ENCODE peak calls at places on chromosomes 6 and 20, in nine cellular contexts. R, S, E, Y, J, Z, U, M and L are unnamed samples.

GRCh38 chr6:166313255-166314070 is 5.3 kb upstream of the PRR18 start:
- DNase-seq in S (peak; percentile 76), J (peak; percentile 33), U (peak; percentile 30), Z (no peak), E (peak; percentile 40), R (no peak), M (peak; percentile 71), Y (no peak), L (peak; percentile 28)

GRCh38 chr6:96626749-96627353 is 63.9 kb downstream of the FHL5 start:
- DNase-seq in Y (no peak), M (peak; percentile 45), J (no peak), S (peak; percentile 52), Z (peak; percentile 9), E (peak; percentile 17), R (no peak), U (peak; percentile 54), L (peak; percentile 30)

GRCh38 chr6:159715168-159715567 is 12.1 kb upstream of the WTAP start:
- DNase-seq in J (no peak), Z (no peak), E (no peak), R (no peak), U (no peak), Y (no peak), S (peak; percentile 21), M (no peak), L (no peak)

GRCh38 chr20:18727032-18727508 is 86.5 kb upstream of the SCP2D1 start:
- DNase-seq in S (no peak), M (no peak), Y (no peak), J (no peak), U (no peak), E (peak; percentile 79), Z (no peak), R (no peak), L (no peak)

GRCh38 chr20:31595654-31596411 is 9.3 kb upstream of the ID1 start:
- DNase-seq in Z (peak; percentile 63), J (no peak), R (peak; percentile 87), S (no peak), U (peak; percentile 88), Y (no peak), M (peak; percentile 91), E (no peak), L (peak; percentile 93)

GRCh38 chr20:56983813-56984212 is 282.6 kb downstream of the BMP7 start:
- DNase-seq in M (no peak), J (no peak), Z (no peak), Y (no peak), R (no peak), E (no peak), S (no peak), U (no peak), L (no peak)

GRCh38 chr6:163180874-163181541 is 233.5 kb upstream of the QKI start:
- DNase-seq in S (no peak), U (no peak), J (no peak), M (peak; percentile 84), R (peak; percentile 82), Y (peak; percentile 63), E (no peak), Z (peak; percentile 57), L (peak; percentile 34)

GRCh38 chr6:1481326-1481725 is 92.0 kb downstream of the FOXF2 start:
- DNase-seq in S (no peak), M (no peak), R (no peak), E (no peak), Z (peak; percentile 77), U (peak; percentile 14), Y (peak; percentile 58), J (no peak), L (peak; percentile 92)

GRCh38 chr6:149934249-149935156 is 7.3 kb upstream of the ULBP2 start:
- DNase-seq in Y (peak; percentile 83), U (peak; percentile 66), J (peak; percentile 63), S (peak; percentile 67), E (peak; percentile 71), M (peak; percentile 80), R (no peak), Z (no peak), L (peak; percentile 52)